ENCODE peak calls at places on chromosome 18, in six cellular contexts. I, P, V, M, G and H are unnamed samples.

GRCh38 chr18:39611381-39612090 is 2045.9 kb upstream of the CELF4 start:
- DNase-seq in M (no peak), V (no peak), G (no peak), I (no peak), P (no peak), H (no peak)

GRCh38 chr18:55401638-55402191 is 186.3 kb downstream of the TCF4 start:
- DNase-seq in G (no peak), M (no peak), V (no peak), I (peak; percentile 99), P (peak; percentile 5), H (no peak)

GRCh38 chr18:66603941-66604627 is at the start of gene CDH19:
- DNase-seq in P (peak; percentile 13), G (no peak), V (no peak), M (no peak), I (no peak), H (no peak)

GRCh38 chr18:46555213-46555612 is 101.8 kb downstream of the LOXHD1 start:
- DNase-seq in I (no peak), P (no peak), M (no peak), G (no peak), V (no peak), H (no peak)

GRCh38 chr18:56538756-56539155 is 99.6 kb downstream of the TXNL1 start:
- DNase-seq in V (no peak), G (no peak), M (no peak), P (no peak), I (no peak), H (no peak)

GRCh38 chr18:68176901-68177300 is 538.0 kb downstream of the TMX3 start:
- DNase-seq in G (no peak), M (no peak), V (no peak), I (no peak), P (no peak), H (no peak)

GRCh38 chr18:48950536-48951447 is at the start of gene SMAD7:
- DNase-seq in G (no peak), M (no peak), I (peak; percentile 45), P (no peak), V (no peak), H (no peak)

GRCh38 chr18:45056907-45057306 is 376.2 kb downstream of the SETBP1 start:
- DNase-seq in I (no peak), G (no peak), P (no peak), V (no peak), M (no peak), H (no peak)

GRCh38 chr18:49690307-49690706 is 123.0 kb downstream of the ACAA2 start:
- DNase-seq in I (peak; percentile 78), M (peak; percentile 91), P (peak; percentile 53), V (peak; percentile 10), G (no peak), H (no peak)

GRCh38 chr18:58213931-58214431 is 170.0 kb downstream of the NEDD4L start:
- DNase-seq in P (no peak), I (no peak), M (peak; percentile 58), V (no peak), G (no peak), H (no peak)

GRCh38 chr18:57585846-57586242 is 658 bp downstream of the FECH start:
- DNase-seq in G (no peak), M (no peak), I (no peak), P (no peak), V (no peak), H (no peak)

GRCh38 chr18:58491773-58492752 is 136.8 kb downstream of the ALPK2 start:
- DNase-seq in M (no peak), G (no peak), I (no peak), V (no peak), P (no peak), H (no peak)

GRCh38 chr18:72672364-72673151 is 128.4 kb upstream of the CBLN2 start:
- DNase-seq in M (no peak), P (peak; percentile 36), V (no peak), I (peak; percentile 12), G (peak; percentile 10), H (peak; percentile 18)

GRCh38 chr18:37520508-37520907 is 45.1 kb downstream of the CELF4 start:
- DNase-seq in V (no peak), G (no peak), P (no peak), M (no peak), I (no peak), H (no peak)

GRCh38 chr18:26634631-26635030 is 86.3 kb upstream of the KCTD1 start:
- DNase-seq in I (no peak), V (no peak), G (no peak), P (no peak), M (no peak), H (no peak)

GRCh38 chr18:72826736-72827135 is 41.1 kb downstream of the NETO1 start:
- DNase-seq in G (no peak), P (no peak), V (no peak), I (no peak), M (no peak), H (no peak)

GRCh38 chr18:31702449-31702848 is 18.1 kb upstream of the B4GALT6 start:
- DNase-seq in I (no peak), P (no peak), M (no peak), G (peak; percentile 45), V (no peak), H (no peak)

GRCh38 chr18:77650799-77651385 is 401.2 kb downstream of the GALR1 start:
- DNase-seq in V (no peak), G (peak; percentile 67), P (peak; percentile 44), I (no peak), M (no peak), H (no peak)

GRCh38 chr18:40868110-40868858 is 1086.8 kb upstream of the PIK3C3 start:
- DNase-seq in V (no peak), P (peak; percentile 77), M (peak; percentile 59), G (no peak), I (peak; percentile 49), H (no peak)

GRCh38 chr18:59620381-59620780 is 76.8 kb downstream of the CCBE1 start:
- DNase-seq in M (no peak), G (no peak), P (no peak), I (no peak), V (no peak), H (no peak)

GRCh38 chr18:76463872-76464271 is 31.2 kb downstream of the ZNF516 start:
- DNase-seq in G (no peak), V (no peak), I (no peak), M (no peak), P (no peak), H (no peak)

GRCh38 chr18:57798713-57799373 is 4.3 kb downstream of the ATP8B1 start:
- DNase-seq in V (no peak), M (peak; percentile 39), I (no peak), G (no peak), P (no peak), H (no peak)

GRCh38 chr18:49055787-49056186 is 105.0 kb upstream of the SMAD7 start:
- DNase-seq in P (no peak), M (peak; percentile 51), V (no peak), I (peak; percentile 36), G (peak; percentile 24), H (no peak)

GRCh38 chr18:8142131-8142711 is 467.0 kb upstream of the RAB12 start:
- DNase-seq in M (no peak), P (no peak), V (no peak), I (peak; percentile 57), G (peak; percentile 32), H (no peak)

DNA sequence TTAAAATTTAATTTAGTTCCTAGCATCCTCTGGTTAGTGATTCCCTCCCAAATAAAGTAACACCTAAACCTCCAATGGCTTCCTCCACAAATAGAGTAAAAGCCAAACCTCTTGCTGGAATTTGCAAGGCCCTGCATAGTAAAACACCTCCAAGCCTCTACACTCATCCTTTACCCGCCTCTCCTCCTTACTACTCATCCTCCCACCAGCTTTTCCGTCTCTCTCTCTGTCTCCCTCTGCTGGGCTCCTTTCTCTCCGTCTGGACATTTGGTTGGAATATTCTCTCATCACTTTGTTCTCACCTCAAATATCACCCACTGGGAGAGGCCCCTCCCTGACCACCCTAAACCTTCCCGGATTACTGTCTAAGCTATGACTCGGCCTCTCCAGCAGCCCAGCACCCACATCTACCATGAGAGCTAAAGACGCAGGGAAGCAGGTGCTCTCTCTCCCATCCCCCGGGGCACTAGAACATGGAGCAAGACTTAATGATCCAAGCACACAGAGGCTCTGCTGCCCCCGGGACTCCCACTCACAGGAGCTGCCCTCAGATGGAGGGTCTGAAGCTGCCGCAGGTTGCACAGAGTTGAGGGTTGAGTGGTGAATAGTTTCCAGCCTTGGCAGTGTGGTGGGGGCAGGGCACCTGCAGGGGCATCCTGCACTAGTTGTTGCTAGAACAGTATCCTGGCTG is 167.2 kb downstream of the FBXO15 start:
- DNase-seq in G (peak; percentile 16), V (peak; percentile 4), M (no peak), P (peak; percentile 27), I (no peak), H (no peak)
- TF ChIP-seq CTCF in G (peak; percentile 31), V (peak; percentile 59), M (peak; percentile 81), P (peak; percentile 45), I (no peak), H (peak; percentile 47)

GRCh38 chr18:13387856-13388548 is 169.4 kb downstream of the LDLRAD4 start:
- DNase-seq in I (peak; percentile 13), M (no peak), V (no peak), P (no peak), G (no peak), H (no peak)

GRCh38 chr18:13388586-13389490 is 170.3 kb downstream of the LDLRAD4 start:
- DNase-seq in V (no peak), P (no peak), G (no peak), M (no peak), I (no peak), H (no peak)

GRCh38 chr18:13390711-13391110 is 172.2 kb downstream of the LDLRAD4 start:
- DNase-seq in I (no peak), V (no peak), P (no peak), M (no peak), G (no peak), H (no peak)

GRCh38 chr18:13390196-13390595 is 171.6 kb downstream of the LDLRAD4 start:
- DNase-seq in P (no peak), M (no peak), I (no peak), V (no peak), G (no peak), H (no peak)

DNA sequence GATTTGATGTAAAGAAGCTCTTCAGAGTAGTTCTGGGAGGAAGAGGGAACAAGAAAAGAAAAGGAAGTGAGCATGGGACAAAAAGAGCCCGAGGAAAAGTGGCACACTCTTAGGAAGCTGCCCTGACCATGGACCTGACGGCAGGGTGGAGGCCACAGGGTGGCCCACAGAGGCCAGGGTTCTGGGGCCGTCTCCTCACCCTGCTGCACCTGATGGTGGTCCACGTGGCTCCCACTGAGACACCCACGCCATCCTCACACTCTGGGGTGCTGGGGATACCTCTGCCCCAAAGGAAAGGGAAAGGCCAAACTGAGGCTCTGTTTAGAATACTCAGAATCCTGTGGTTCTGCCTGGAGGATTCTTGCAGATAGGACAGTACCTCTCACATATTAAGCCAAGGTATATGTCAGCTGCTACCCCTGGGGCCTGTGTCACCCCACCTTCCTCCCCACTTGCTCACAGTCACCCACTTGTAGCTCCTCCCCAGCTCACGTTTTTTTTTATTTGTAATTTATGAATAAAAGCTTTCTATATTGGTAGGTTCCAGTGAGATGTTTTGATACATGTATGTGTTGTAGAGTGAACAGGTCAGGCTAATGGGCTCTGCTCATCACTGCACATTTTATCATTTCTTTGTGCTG is 171.1 kb downstream of the LDLRAD4 start:
- DNase-seq in P (no peak), V (no peak), I (no peak), M (no peak), G (no peak), H (no peak)
- H3K4me2 ChIP-seq in P (no peak overlapping the region), V (no peak overlapping the region), I (no peak overlapping the region), M (no peak overlapping the region), G (no peak overlapping the region), H (no peak overlapping the region)

GRCh38 chr18:42752921-42753320 is 362.6 kb downstream of the RIT2 start:
- DNase-seq in P (no peak), G (no peak), I (no peak), M (no peak), V (no peak), H (no peak)
- TF ChIP-seq CTCF in P (no peak), G (no peak), I (no peak), M (no peak), V (no peak), H (no peak)

GRCh38 chr18:33541316-33541715 is 36.7 kb upstream of the ASXL3 start:
- DNase-seq in V (no peak), P (no peak), I (no peak), M (no peak), G (no peak), H (no peak)
- H3K4me2 ChIP-seq in V (no peak overlapping the region), P (no peak overlapping the region), I (no peak overlapping the region), M (no peak overlapping the region), G (no peak overlapping the region), H (no peak overlapping the region)